ENCODE peak calls at places on chromosomes 6 and 20, in five cellular contexts. U, P, Y, V and M are unnamed samples.

GRCh38 chr6:16524380-16524707 is 236.9 kb downstream of the ATXN1 start:
- DNase-seq in P (peak), Y (no peak), U (peak), V (peak), M (no peak)

GRCh38 chr6:89984926-89985743 is 90.9 kb downstream of the GJA10 start:
- DNase-seq in U (peak), V (no peak), Y (no peak), P (peak), M (no peak)

GRCh38 chr6:160265869-160266476 is 7.4 kb upstream of the SLC22A2 start:
- DNase-seq in P (no peak), U (no peak), V (no peak), Y (no peak), M (no peak)

GRCh38 chr20:49685809-49686208 is 27.9 kb downstream of the B4GALT5 start:
- DNase-seq in Y (no peak), V (no peak), P (peak), U (peak), M (peak)

GRCh38 chr6:47069156-47069555 is 27.0 kb upstream of the ADGRF1 start:
- DNase-seq in V (no peak), P (no peak), U (no peak), Y (no peak), M (peak)

GRCh38 chr20:35207950-35208611 is 18.4 kb upstream of the MMP24 start:
- DNase-seq in V (peak), Y (peak), U (peak), P (peak), M (peak)

GRCh38 chr20:13142143-13142542 is 78.9 kb upstream of the ISM1 start:
- DNase-seq in P (no peak), V (no peak), Y (no peak), U (no peak), M (no peak)

GRCh38 chr6:16572317-16572716 is 188.9 kb downstream of the ATXN1 start:
- DNase-seq in U (no peak), Y (no peak), P (no peak), V (no peak), M (no peak)

GRCh38 chr6:167401525-167402194 is 76.8 kb downstream of the TTLL2 start:
- DNase-seq in U (no peak), V (no peak), Y (no peak), P (no peak), M (no peak)

GRCh38 chr6:143746202-143747119 is 68.7 kb downstream of the PHACTR2 start:
- DNase-seq in U (no peak), P (peak), Y (no peak), V (no peak), M (no peak)

GRCh38 chr20:43068482-43068881 is 121.2 kb downstream of the PTPRT start:
- DNase-seq in V (no peak), P (no peak), U (no peak), Y (no peak), M (no peak)

GRCh38 chr6:136846046-136846445 is 23.7 kb downstream of the PEX7 start:
- DNase-seq in Y (peak), U (peak), V (peak), P (peak), M (peak)

GRCh38 chr6:69790629-69791028 is 6.2 kb downstream of the LMBRD1 start:
- DNase-seq in P (no peak), U (no peak), Y (no peak), V (no peak), M (no peak)

GRCh38 chr6:6689413-6690143 is 101.1 kb downstream of the LY86 start:
- DNase-seq in U (peak), Y (no peak), P (peak), V (peak), M (peak)

GRCh38 chr6:6688283-6688682 is 99.8 kb downstream of the LY86 start:
- DNase-seq in Y (no peak), P (peak), U (no peak), V (no peak), M (no peak)

GRCh38 chr6:6686748-6687601 is 98.5 kb downstream of the LY86 start:
- DNase-seq in V (peak), U (no peak), P (peak), Y (peak), M (peak)

GRCh38 chr6:6688951-6689350 is 100.4 kb downstream of the LY86 start:
- DNase-seq in V (no peak), U (no peak), P (no peak), Y (no peak), M (no peak)

GRCh38 chr6:6690144-6690483 is 101.6 kb downstream of the LY86 start:
- DNase-seq in P (no peak), U (no peak), Y (no peak), V (no peak), M (no peak)
- H3K27ac ChIP-seq in P (no peak), U (no peak), Y (no peak), V (peak), M (peak)

DNA sequence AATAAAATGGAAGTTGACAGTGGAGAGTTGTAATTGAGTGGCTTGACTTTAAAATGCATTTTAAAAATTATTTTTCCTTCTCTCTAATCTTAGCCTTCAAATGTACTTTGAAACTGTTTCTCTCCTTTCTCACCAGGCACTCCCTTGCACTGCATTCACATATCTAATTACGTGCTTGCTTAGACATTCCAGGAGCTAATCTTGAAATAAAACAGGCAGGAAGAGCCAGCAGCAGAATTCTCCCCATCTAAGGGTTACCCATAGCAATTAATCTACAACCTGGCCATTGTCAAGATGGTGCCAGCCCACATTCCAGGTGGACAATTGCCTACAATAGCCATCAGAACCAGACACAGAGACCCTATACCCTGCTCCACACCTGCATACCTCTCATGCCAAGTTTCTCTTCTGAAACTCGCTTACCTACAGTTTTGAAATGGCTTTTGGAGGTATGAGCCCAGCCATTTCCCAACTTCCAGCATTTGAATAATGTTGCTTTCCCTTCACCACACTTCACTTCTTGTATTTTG is 167.6 kb upstream of the GJE1 start:
- DNase-seq in P (no peak), Y (no peak), V (no peak), U (no peak), M (no peak)
- TF ChIP-seq CTCF in P (no peak), Y (no peak), V (no peak), U (no peak), M (no peak)

DNA sequence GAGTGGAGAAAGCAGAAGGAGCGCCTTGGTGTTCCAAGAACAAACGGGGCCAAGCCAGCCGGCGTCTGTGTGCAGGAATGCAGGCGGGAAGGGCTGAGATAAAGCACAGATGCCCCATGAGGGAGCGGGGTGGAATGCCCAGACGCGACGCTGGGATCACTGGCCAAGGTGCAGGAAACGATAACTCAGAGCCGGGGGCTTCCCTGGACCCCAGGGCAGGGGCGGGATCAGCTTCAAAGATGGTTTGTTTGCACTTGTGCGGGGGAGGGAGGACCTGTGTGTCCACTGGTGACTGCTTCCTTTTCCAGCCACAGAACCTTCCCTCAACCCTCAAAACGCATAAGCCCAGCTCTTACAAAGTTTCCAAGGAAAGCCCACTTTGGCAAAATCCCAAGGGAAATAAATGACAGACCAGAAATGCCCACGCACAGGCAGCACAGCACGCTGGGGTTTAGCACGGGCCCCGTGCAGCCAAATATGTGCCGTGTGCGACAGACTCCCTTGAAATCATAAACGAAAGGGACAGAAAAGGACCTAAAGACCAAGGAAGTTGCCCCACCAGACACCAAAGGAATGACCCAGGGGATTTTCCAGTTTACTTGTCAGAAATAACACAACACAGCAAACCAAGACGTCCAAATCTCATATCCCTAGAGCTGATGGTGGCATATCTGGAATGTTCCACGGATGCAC is 113.9 kb downstream of the NFATC2 start:
- DNase-seq in V (no peak), P (no peak), U (peak), Y (no peak), M (no peak)
- H3K9ac ChIP-seq in V (no peak), P (no peak), U (no peak), Y (no peak), M (no peak)

DNA sequence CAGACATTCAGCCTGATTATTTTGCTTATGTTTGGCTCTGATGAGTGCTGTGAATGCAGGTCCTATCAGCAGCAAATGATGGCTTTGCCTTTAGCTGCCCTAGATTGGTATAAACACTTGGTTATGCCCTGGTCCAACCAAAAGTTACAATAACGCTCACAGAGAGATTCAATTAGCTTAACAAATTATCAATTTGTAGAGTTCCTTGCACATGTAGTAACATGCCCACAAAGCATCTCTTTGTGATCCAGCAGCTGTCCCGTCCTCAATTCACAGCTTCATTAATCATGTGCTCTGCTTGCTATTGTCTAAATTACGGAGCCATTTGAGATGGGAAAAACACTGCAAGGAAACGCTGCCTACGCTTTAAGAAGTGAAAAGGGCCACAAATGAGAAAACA is 457.9 kb downstream of the HDGFL1 start:
- DNase-seq in U (no peak), Y (no peak), V (peak), P (no peak), M (no peak)
- H3K27ac ChIP-seq in U (no peak), Y (no peak), V (no peak), P (no peak), M (no peak)

GRCh38 chr6:8953310-8953709 is 518.0 kb upstream of the SLC35B3 start:
- DNase-seq in P (no peak), V (no peak), U (no peak), Y (no peak), M (no peak)
- TF ChIP-seq CTCF in P (no peak), V (no peak), U (no peak), Y (no peak), M (no peak)

DNA sequence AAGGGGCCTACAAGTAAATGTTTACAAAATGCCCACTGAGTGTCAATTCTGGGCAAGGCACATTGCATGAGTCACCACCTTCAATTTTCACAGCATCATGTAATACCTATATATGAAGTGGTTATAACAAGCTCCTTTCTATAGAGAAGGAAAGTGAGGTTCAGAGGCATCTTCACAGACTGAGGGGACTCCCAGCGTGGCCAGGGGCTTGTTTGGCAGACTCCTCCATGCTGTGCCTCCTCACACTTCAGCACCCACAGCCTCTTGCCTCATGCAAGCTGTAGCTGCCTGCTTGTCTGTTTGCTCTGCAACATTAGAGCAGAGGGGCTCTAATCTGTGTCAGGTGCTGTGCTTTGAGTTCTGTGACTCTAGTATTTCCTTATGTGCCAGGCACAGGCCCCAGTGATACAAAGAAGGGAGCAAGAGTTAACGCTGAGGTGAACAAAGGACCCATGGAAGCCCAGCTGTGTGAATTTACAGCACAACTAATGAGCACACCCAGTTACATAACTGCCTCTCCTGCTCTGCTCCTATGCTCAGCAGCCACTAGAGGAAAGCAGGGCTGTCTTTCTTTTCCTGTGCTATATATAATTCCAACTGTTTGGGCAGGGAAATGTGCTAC is 72.3 kb downstream of the ZHX3 start:
- DNase-seq in U (peak), Y (no peak), P (peak), V (no peak), M (no peak)
- H3K9ac ChIP-seq in U (no peak), Y (no peak), P (no peak), V (no peak), M (no peak)

GRCh38 chr20:22757424-22758189 is 173.2 kb upstream of the FOXA2 start:
- DNase-seq in U (no peak), P (no peak), V (no peak), Y (no peak), M (no peak)

GRCh38 chr20:22768779-22769178 is 184.4 kb upstream of the FOXA2 start:
- DNase-seq in V (no peak), Y (no peak), P (no peak), U (no peak), M (peak)

GRCh38 chr20:22762576-22763256 is 178.3 kb upstream of the FOXA2 start:
- DNase-seq in Y (no peak), V (peak), U (no peak), P (no peak), M (no peak)

GRCh38 chr20:22768266-22768665 is 183.9 kb upstream of the FOXA2 start:
- DNase-seq in Y (no peak), U (no peak), P (no peak), V (no peak), M (no peak)

GRCh38 chr20:22763257-22763906 is 179.0 kb upstream of the FOXA2 start:
- DNase-seq in U (no peak), V (peak), P (no peak), Y (peak), M (peak)
- H3K27ac ChIP-seq in U (peak), V (peak), P (no peak), Y (peak), M (no peak)

GRCh38 chr6:51675020-51675419 is 412.4 kb downstream of the PKHD1 start:
- DNase-seq in U (no peak), V (no peak), Y (no peak), P (no peak), M (no peak)
- TF ChIP-seq CTCF in U (no peak), V (no peak), Y (no peak), P (no peak), M (no peak)

GRCh38 chr6:79670789-79671188 is 39.7 kb downstream of the SH3BGRL2 start:
- DNase-seq in V (no peak), Y (no peak), P (no peak), U (no peak), M (no peak)

GRCh38 chr6:79672631-79673065 is 41.5 kb downstream of the SH3BGRL2 start:
- DNase-seq in P (peak), U (peak), Y (peak), V (peak), M (peak)

GRCh38 chr6:79673947-79674346 is 42.8 kb downstream of the SH3BGRL2 start:
- DNase-seq in V (no peak), U (no peak), P (no peak), Y (no peak), M (no peak)

GRCh38 chr6:79669766-79670165 is 38.6 kb downstream of the SH3BGRL2 start:
- DNase-seq in U (no peak), V (no peak), P (no peak), Y (no peak), M (no peak)

GRCh38 chr6:79671605-79672266 is 40.6 kb downstream of the SH3BGRL2 start:
- DNase-seq in V (peak), P (peak), Y (peak), U (peak), M (peak)
- H3K9ac ChIP-seq in V (no peak), P (no peak), Y (peak), U (no peak), M (no peak)

GRCh38 chr6:125154184-125155135 is 887 bp downstream of the TPD52L1 start:
- DNase-seq in P (no peak), U (no peak), V (peak), Y (peak), M (peak)

GRCh38 chr6:125156496-125156895 is 2.9 kb downstream of the TPD52L1 start:
- DNase-seq in U (no peak), Y (no peak), V (no peak), P (no peak), M (no peak)

GRCh38 chr6:125151715-125152114 is 1.9 kb upstream of the TPD52L1 start:
- DNase-seq in P (no peak), V (no peak), Y (no peak), U (no peak), M (no peak)

GRCh38 chr6:125155344-125155743 is 1.8 kb downstream of the TPD52L1 start:
- DNase-seq in V (no peak), U (no peak), P (no peak), Y (no peak), M (no peak)

DNA sequence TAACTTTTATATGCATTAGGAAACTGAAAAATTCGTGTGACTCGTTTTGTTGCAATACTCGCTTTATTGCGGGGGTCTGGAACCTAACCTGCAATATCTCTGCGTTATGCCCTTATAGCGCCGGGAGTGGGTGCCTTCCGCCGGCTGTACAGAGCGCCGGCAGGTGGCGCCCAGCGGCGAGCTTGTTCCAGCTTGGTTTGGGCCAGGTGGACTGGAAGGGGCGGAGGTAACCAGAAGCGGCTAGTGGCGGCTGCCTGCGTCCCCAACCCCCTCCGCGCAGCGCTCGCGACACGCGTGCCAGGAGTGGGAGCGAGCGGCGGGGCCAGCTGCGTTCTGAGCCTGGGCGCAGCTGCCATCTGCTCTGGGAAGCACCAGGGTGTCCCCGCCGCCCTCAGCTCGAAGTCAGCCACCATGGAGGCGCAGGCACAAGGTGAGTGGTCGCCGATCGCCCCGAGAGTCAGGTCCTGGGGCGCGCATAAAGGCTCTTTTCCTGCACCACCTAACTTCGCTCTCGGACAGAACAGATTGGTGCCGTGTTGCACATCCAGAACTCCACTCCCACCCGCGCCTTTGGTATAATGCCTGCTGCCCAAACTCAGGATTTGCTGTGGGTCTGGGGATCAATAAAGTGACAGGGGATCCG is at the start of gene TPD52L1:
- DNase-seq in Y (peak), U (peak), P (peak), V (peak), M (peak)
- H3K27ac ChIP-seq in Y (peak), U (no peak), P (no peak), V (peak), M (no peak)